ENCODE peak calls at places on chromosomes 3 and 15, in nine cellular contexts. R is NCI-H69; D is adrenal gland; S is fibroblast of lung; B is stimulated activated CD8-positive, alpha-beta memory T cell treated with anti-CD3 and anti-CD28 coated beads, Interleukin-2, amount 100 ng/mL, for 1 hour; L is activated T-helper 1 cell treated with Interleukin-2 at 50 U/mL for 16 hours; W is activated CD8-positive, alpha-beta memory T cell treated with anti-CD3 and anti-CD28 coated beads for 4 hours; X is mesenchymal stem cell; Y is stimulated activated naive CD4-positive, alpha-beta T cell. H is an unnamed sample.

GRCh38 chr15:72902929-72903260 is 119.3 kb upstream of the ADPGK start:
- DNase-seq in R (no peak), D (no peak), S (no peak), B (no peak), L (no peak), W (no peak), X (no peak), Y (no peak), H (no peak)

GRCh38 chr15:37133619-37134018 is 33.3 kb upstream of the MEIS2 start:
- DNase-seq in R (peak), D (no peak), S (peak), B (no peak), L (no peak), W (no peak), X (peak), Y (no peak), H (peak)

GRCh38 chr3:157789162-157789561 is 285.9 kb upstream of the VEPH1 start:
- DNase-seq in R (no peak), D (no peak), S (no peak), B (no peak), L (no peak), W (no peak), X (no peak), Y (no peak), H (no peak)

GRCh38 chr3:153089620-153090019 is 72.4 kb upstream of the RAP2B start:
- DNase-seq in R (peak), D (no peak), S (no peak), B (no peak), L (no peak), W (no peak), X (no peak), Y (no peak), H (no peak)

GRCh38 chr3:106130384-106131084 is 261.7 kb upstream of the CBLB start:
- DNase-seq in R (no peak), D (no peak), S (peak), B (no peak), L (no peak), W (no peak), X (peak), Y (no peak), H (peak)

GRCh38 chr3:129625071-129625874 is 18.8 kb upstream of the PLXND1 start:
- DNase-seq in R (peak), D (peak), S (no peak), B (no peak), L (no peak), W (no peak), X (peak), Y (no peak), H (no peak)

GRCh38 chr15:49406352-49407118 is 16.5 kb upstream of the FGF7 start:
- DNase-seq in R (peak), D (no peak), S (no peak), B (no peak), L (no peak), W (no peak), X (no peak), Y (no peak), H (no peak)

GRCh38 chr3:183455064-183455463 is 26.6 kb upstream of the MCF2L2 start:
- DNase-seq in R (no peak), D (no peak), S (peak), B (no peak), L (no peak), W (no peak), X (no peak), Y (no peak), H (peak)

GRCh38 chr3:189588061-189588817 is 43.0 kb upstream of the TP63 start:
- DNase-seq in R (no peak), D (no peak), S (no peak), B (no peak), L (no peak), W (no peak), X (no peak), Y (no peak), H (peak)

GRCh38 chr3:189188466-189188865 is 16.7 kb downstream of the TPRG1 start:
- DNase-seq in R (no peak), D (no peak), S (no peak), B (no peak), L (no peak), W (no peak), X (no peak), Y (no peak), H (peak)

GRCh38 chr15:68819451-68820204 is 1.1 kb downstream of the ANP32A start:
- DNase-seq in R (peak), D (peak), S (peak), B (no peak), L (peak), W (no peak), X (peak), Y (peak), H (peak)

GRCh38 chr3:142904639-142905441 is 16.0 kb upstream of the PCOLCE2 start:
- DNase-seq in R (peak), D (no peak), S (peak), B (no peak), L (no peak), W (no peak), X (no peak), Y (peak), H (peak)

GRCh38 chr3:160667452-160667851 is 9.5 kb upstream of the ARL14 start:
- DNase-seq in R (peak), D (no peak), S (peak), B (no peak), L (no peak), W (no peak), X (peak), Y (no peak), H (peak)

H was measured in amniotic epithelial cell.